ENCODE peak calls at places on chromosomes 6 and 20, in eight cellular contexts. R is hepatocyte, J is cardiac muscle cell, U is psoas muscle, L is adrenal gland, A is trophoblast cell, X is osteoblast, S is kidney. P is an unnamed sample. For H3K9me3 and H3K4me1, the result is how much of the 10 kb centered on the place peaks cover.

GRCh38 chr6:28863607-28864320 is 60.0 kb downstream of the TRIM27 start:
- DNase-seq in R (peak), J (peak), U (peak), L (peak), A (peak), X (peak), S (peak), P (peak)

GRCh38 chr6:108321253-108321740 is 26.4 kb downstream of the AFG1L start:
- DNase-seq in R (no peak), J (peak), U (no peak), L (no peak), A (no peak), X (no peak), S (no peak), P (no peak)

GRCh38 chr6:87151786-87152527 is 3.4 kb upstream of the ZNF292 start:
- DNase-seq in R (peak), J (peak), U (peak), L (peak), A (peak), X (peak), S (peak), P (peak)

GRCh38 chr20:32743237-32744112 is at the start of gene COMMD7:
- DNase-seq in R (peak), J (peak), U (peak), L (peak), A (peak), X (peak), S (peak), P (peak)

GRCh38 chr6:158414900-158415299 is 102.6 kb downstream of the TULP4 start:
- DNase-seq in R (no peak), J (peak), U (no peak), L (no peak), A (peak), X (peak), S (no peak), P (no peak)

GRCh38 chr20:62603021-62603906 is 39.0 kb upstream of the SLCO4A1 start:
- DNase-seq in R (no peak), J (peak), U (peak), L (peak), A (peak), X (peak), S (peak), P (peak)

GRCh38 chr20:10419550-10420133 is 14.4 kb downstream of the MKKS start:
- DNase-seq in R (no peak), J (no peak), U (no peak), L (no peak), A (peak), X (no peak), S (no peak), P (no peak)

GRCh38 chr6:95593025-95593424 is 15.7 kb downstream of the MANEA start:
- DNase-seq in R (no peak), J (no peak), U (no peak), L (no peak), A (no peak), X (no peak), S (no peak), P (no peak)

GRCh38 chr6:144349690-144350132 is 64.6 kb downstream of the UTRN start:
- DNase-seq in R (no peak), J (peak), U (no peak), L (no peak), A (no peak), X (peak), S (no peak), P (no peak)

GRCh38 chr6:118223316-118223715 is 316.3 kb downstream of the SLC35F1 start:
- DNase-seq in R (no peak), J (no peak), U (no peak), L (no peak), A (no peak), X (no peak), S (no peak), P (no peak)

GRCh38 chr20:21862224-21862927 is 156.9 kb downstream of the PAX1 start:
- DNase-seq in R (no peak), J (no peak), U (no peak), L (no peak), A (no peak), X (no peak), S (no peak), P (no peak)

GRCh38 chr20:46994341-46994740 is 99.7 kb downstream of the EYA2 start:
- DNase-seq in R (no peak), J (no peak), U (no peak), L (no peak), A (no peak), X (no peak), S (no peak), P (no peak)

GRCh38 chr6:36374956-36375355 is 12.5 kb downstream of the ETV7 start:
- DNase-seq in R (no peak), J (no peak), U (no peak), L (no peak), A (no peak), X (no peak), S (no peak), P (no peak)

GRCh38 chr6:117924708-117925107 is 17.6 kb downstream of the SLC35F1 start:
- DNase-seq in R (no peak), J (no peak), U (no peak), L (no peak), A (no peak), X (no peak), S (no peak), P (no peak)

GRCh38 chr20:58598271-58599015 is 52.6 kb upstream of the STX16 start:
- DNase-seq in R (peak), J (peak), U (peak), L (peak), A (peak), X (no peak), S (no peak), P (no peak)

GRCh38 chr6:57261896-57262295 is 39.8 kb upstream of the RAB23 start:
- DNase-seq in R (no peak), J (peak), U (no peak), L (no peak), A (no peak), X (no peak), S (no peak), P (no peak)

GRCh38 chr6:122654016-122654415 is 43.8 kb downstream of the PKIB start:
- DNase-seq in R (no peak), J (peak), U (no peak), L (no peak), A (no peak), X (no peak), S (no peak), P (no peak)

GRCh38 chr6:25542984-25543383 is 109.0 kb upstream of the SCGN start:
- DNase-seq in R (no peak), J (peak), U (no peak), L (no peak), A (no peak), X (no peak), S (no peak), P (no peak)

GRCh38 chr6:7238900-7239589 is 74.0 kb downstream of the SSR1 start:
- DNase-seq in R (peak), J (peak), U (peak), L (peak), A (peak), X (no peak), S (peak), P (peak)

GRCh38 chr20:8215516-8215915 is 83.5 kb downstream of the PLCB1 start:
- DNase-seq in R (no peak), J (peak), U (no peak), L (no peak), A (no peak), X (no peak), S (no peak), P (no peak)

GRCh38 chr20:47231382-47232042 is 125.0 kb downstream of the ZMYND8 start:
- DNase-seq in R (no peak), J (peak), U (no peak), L (no peak), A (no peak), X (peak), S (no peak), P (no peak)

GRCh38 chr6:49333345-49334120 is 129.5 kb downstream of the MMUT start:
- DNase-seq in R (no peak), J (no peak), U (no peak), L (no peak), A (peak), X (no peak), S (no peak), P (no peak)

GRCh38 chr6:110039996-110040383 is 61.9 kb downstream of the GPR6 start:
- DNase-seq in R (peak), J (peak), U (no peak), L (no peak), A (no peak), X (no peak), S (no peak), P (peak)

GRCh38 chr6:160952633-160953281 is 38.8 kb upstream of the MAP3K4 start:
- DNase-seq in R (no peak), J (peak), U (no peak), L (no peak), A (no peak), X (peak), S (no peak), P (peak)

GRCh38 chr6:35310265-35310831 is 12.7 kb downstream of the DEF6 start:
- DNase-seq in R (no peak), J (no peak), U (no peak), L (no peak), A (peak), X (peak), S (no peak), P (no peak)

GRCh38 chr6:158649289-158650143 is at the start of gene SYTL3:
- DNase-seq in R (no peak), J (peak), U (no peak), L (peak), A (no peak), X (peak), S (peak), P (peak)

GRCh38 chr6:111502154-111502553 is 19.1 kb upstream of the REV3L start:
- DNase-seq in R (no peak), J (no peak), U (no peak), L (no peak), A (no peak), X (no peak), S (no peak), P (no peak)

GRCh38 chr6:111503660-111504059 is 20.6 kb upstream of the REV3L start:
- DNase-seq in R (no peak), J (peak), U (no peak), L (no peak), A (no peak), X (no peak), S (no peak), P (no peak)

GRCh38 chr6:111499269-111499793 is 16.3 kb upstream of the REV3L start:
- DNase-seq in R (no peak), J (no peak), U (no peak), L (no peak), A (no peak), X (no peak), S (no peak), P (no peak)

DNA sequence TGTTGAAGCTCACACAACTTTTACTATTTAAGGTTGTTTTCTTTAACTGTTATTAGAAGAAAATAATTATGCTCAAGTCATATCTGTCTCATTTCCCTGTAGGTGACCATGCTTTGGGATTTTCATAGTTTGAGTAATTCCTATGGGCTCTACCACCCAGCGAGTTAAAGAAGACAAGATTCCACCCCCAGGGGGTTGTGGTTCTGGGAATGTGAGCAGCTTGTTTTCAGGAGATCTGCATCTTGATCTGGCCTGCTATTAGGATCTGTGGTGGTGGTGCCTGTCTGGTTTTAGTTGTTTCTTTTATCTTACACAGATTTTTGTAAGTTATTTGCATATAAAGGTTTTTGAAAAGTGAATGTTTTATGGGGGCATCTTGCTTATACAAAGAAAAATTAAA is 20.2 kb upstream of the REV3L start:
- DNase-seq in R (no peak), J (peak), U (no peak), L (no peak), A (peak), X (no peak), S (no peak), P (no peak)
- H3K4me3 ChIP-seq in R (no peak), J (no peak), U (no peak), L (no peak), A (no peak), X (no peak), S (no peak), P (no peak)

GRCh38 chr20:49278817-49279676 is 1.2 kb upstream of the ZNFX1 start:
- DNase-seq in R (peak), J (peak), U (no peak), L (peak), A (no peak), X (no peak), S (no peak), P (peak)

GRCh38 chr20:49281059-49281912 is 3.4 kb upstream of the ZNFX1 start:
- DNase-seq in R (peak), J (peak), U (no peak), L (no peak), A (peak), X (no peak), S (no peak), P (no peak)

GRCh38 chr20:49278036-49278816 is at the start of gene ZNFX1:
- DNase-seq in R (peak), J (peak), U (peak), L (peak), A (peak), X (peak), S (peak), P (peak)

GRCh38 chr20:49280463-49281058 is 2.7 kb upstream of the ZNFX1 start:
- DNase-seq in R (peak), J (no peak), U (no peak), L (no peak), A (no peak), X (no peak), S (no peak), P (no peak)

DNA sequence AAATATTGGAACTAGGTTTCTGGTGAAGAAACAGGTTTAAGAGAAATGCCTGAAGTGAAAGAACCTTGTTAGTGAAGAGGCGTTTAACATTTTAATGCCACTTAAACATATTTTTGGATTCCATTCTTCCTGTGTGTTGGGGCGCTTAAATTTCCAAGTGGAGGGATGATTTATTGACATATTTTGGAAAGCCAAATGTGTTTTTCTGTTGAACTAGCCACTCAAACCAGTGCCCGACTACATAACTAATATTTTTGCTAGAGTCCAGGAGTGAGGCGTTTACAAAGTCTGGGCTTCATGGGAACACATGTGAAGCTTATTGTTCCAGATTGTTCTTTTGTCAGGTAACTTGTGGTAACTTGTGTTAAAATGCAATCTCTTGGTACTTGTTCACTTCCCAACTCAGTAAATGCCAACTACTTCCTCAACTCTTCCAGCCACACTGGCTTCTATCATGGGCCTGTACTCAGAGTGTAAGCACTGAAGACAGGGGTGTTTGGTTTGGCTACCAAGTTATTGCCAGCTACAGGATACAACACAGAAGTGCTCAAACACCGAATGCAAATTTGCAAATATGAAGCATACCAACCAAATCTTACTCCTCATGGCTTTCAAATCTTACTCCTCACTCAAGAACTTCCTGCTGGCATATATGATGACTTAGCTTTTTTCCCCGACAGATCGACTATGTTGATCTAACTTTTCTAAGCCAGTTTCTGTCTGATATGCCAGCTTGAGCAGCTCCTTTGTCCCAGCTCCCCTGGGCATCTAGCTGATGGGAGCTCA is 2.0 kb upstream of the ZNFX1 start:
- DNase-seq in R (peak), J (no peak), U (no peak), L (no peak), A (no peak), X (no peak), S (no peak), P (no peak)
- H3K9me3 ChIP-seq in R (under half), J (under half), U (under half), L (under half), A (under half), X (under half), S (under half), P (under half)

DNA sequence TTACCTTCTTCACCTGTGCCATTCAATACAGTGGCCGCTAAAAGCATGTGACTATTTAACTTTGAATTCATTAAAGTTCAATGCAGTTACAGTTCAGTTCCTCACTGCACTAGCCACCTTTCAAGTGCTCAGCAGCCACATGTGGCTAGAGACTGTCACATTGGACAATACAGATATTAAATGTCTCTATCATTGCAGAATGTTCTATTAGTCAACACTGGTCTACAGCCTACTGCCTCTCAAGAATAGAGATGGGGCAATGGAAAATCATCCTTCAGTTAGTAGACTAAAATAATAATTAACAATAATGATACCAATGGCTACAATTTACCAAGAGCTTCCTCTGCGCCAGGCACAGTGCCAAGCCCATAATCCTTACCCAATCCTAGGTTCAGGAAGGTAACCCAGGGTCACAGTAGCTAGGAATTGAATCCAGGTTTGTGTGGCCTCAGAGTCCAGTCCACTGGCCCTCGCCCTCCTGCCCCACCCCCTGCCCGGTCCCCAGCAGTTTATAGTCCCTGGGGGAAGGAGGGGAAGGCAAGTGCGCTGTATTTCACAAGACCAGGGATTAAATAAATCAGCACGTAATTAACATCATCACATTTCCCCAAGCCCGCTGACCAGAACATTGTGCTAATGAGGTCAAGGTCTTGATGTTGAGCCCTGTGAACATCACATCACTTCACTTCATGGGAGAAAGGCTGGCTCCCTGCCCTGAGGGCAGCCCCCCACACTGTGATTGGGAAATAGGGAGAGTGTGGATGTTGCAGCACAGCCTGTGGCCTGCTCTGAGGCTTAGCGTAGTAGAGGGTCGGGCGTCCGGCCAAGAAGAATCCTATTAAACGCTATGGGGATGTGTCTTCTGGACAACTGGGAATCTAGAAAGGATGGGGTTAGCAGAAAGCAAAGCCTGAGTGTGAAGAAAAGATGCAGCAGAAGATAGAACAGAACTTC is 147.2 kb downstream of the VEGFA start:
- DNase-seq in R (peak), J (peak), U (peak), L (peak), A (no peak), X (peak), S (peak), P (peak)
- H3K4me1 ChIP-seq in R (under half), J (under half), U (under half), L (under half), A (under half), X (under half), S (under half), P (under half)

GRCh38 chr6:163728442-163729126 is 314.1 kb downstream of the QKI start:
- DNase-seq in R (no peak), J (no peak), U (no peak), L (no peak), A (no peak), X (no peak), S (no peak), P (no peak)
- H3K4me3 ChIP-seq in R (no peak), J (no peak), U (no peak), L (no peak), A (no peak), X (no peak), S (no peak), P (no peak)

GRCh38 chr20:6524305-6524704 is 243.2 kb upstream of the BMP2 start:
- DNase-seq in R (no peak), J (no peak), U (no peak), L (no peak), A (no peak), X (no peak), S (no peak), P (no peak)
- H3K9me3 ChIP-seq in R (under half), J (under half), U (under half), L (under half), A (under half), X (under half), S (under half), P (under half)